ENCODE peak calls at places on chromosomes 7 and 10, in eight cellular contexts. E, X, S, B, P, K, J and T are unnamed samples.

GRCh38 chr7:131012477-131013031 is 278.5 kb upstream of the KLF14 start:
- DNase-seq in E (no peak), X (no peak), S (no peak), B (no peak), P (no peak), K (no peak), J (no peak), T (no peak)

GRCh38 chr7:148242271-148242801 is 348.2 kb upstream of the C7orf33 start:
- DNase-seq in E (no peak), X (no peak), S (peak; percentile 77), B (peak; percentile 31), P (peak; percentile 35), K (peak; percentile 74), J (no peak), T (no peak)

GRCh38 chr7:37015353-37016034 is 291.2 kb upstream of the AOAH start:
- DNase-seq in E (no peak), X (no peak), S (peak; percentile 23), B (no peak), P (no peak), K (no peak), J (no peak), T (no peak)

GRCh38 chr7:140990193-140990962 is 24.4 kb downstream of the MRPS33 start:
- DNase-seq in E (no peak), X (no peak), S (no peak), B (no peak), P (peak; percentile 14), K (no peak), J (no peak), T (no peak)

GRCh38 chr10:99172130-99172738 is 63.4 kb downstream of the HPSE2 start:
- DNase-seq in E (no peak), X (peak; percentile 8), S (peak; percentile 39), B (no peak), P (peak; percentile 35), K (no peak), J (no peak), T (no peak)

GRCh38 chr10:20041931-20042330 is 225.7 kb downstream of the PLXDC2 start:
- DNase-seq in E (no peak), X (no peak), S (no peak), B (no peak), P (no peak), K (no peak), J (no peak), T (no peak)

GRCh38 chr7:131935180-131935579 is 378.8 kb upstream of the PODXL start:
- DNase-seq in E (no peak), X (no peak), S (no peak), B (no peak), P (peak; percentile 15), K (no peak), J (no peak), T (no peak)

GRCh38 chr10:56823849-56824248 is 462.8 kb upstream of the ZWINT start:
- DNase-seq in E (no peak), X (no peak), S (peak; percentile 2), B (no peak), P (peak; percentile 17), K (no peak), J (no peak), T (no peak)

GRCh38 chr7:3042301-3042700 is 1.4 kb downstream of the CARD11 start:
- DNase-seq in E (no peak), X (no peak), S (no peak), B (no peak), P (no peak), K (no peak), J (no peak), T (no peak)

GRCh38 chr10:113980408-113981087 is 63.1 kb upstream of the ADRB1 start:
- DNase-seq in E (no peak), X (no peak), S (peak; percentile 37), B (no peak), P (no peak), K (no peak), J (no peak), T (no peak)

GRCh38 chr7:132901241-132901640 is 180.6 kb downstream of the CHCHD3 start:
- DNase-seq in E (no peak), X (no peak), S (no peak), B (no peak), P (no peak), K (no peak), J (no peak), T (no peak)

GRCh38 chr7:24963218-24963617 is 16.8 kb downstream of the OSBPL3 start:
- DNase-seq in E (no peak), X (peak; percentile 41), S (peak; percentile 39), B (peak; percentile 42), P (no peak), K (no peak), J (no peak), T (no peak)

GRCh38 chr10:125370578-125370977 is 210.2 kb upstream of the CTBP2 start:
- DNase-seq in E (no peak), X (no peak), S (no peak), B (no peak), P (no peak), K (no peak), J (no peak), T (no peak)

GRCh38 chr10:25725917-25726716 is 207.9 kb upstream of the MYO3A start:
- DNase-seq in E (peak; percentile 28), X (no peak), S (peak; percentile 52), B (peak; percentile 20), P (peak; percentile 46), K (peak; percentile 57), J (no peak), T (no peak)

GRCh38 chr7:28956608-28957063 is 1.5 kb downstream of the TRIL start:
- DNase-seq in E (no peak), X (peak; percentile 35), S (peak; percentile 51), B (peak; percentile 34), P (peak; percentile 91), K (peak; percentile 79), J (peak; percentile 38), T (no peak)

GRCh38 chr10:99266383-99266782 is 30.7 kb upstream of the HPSE2 start:
- DNase-seq in E (no peak), X (no peak), S (no peak), B (no peak), P (no peak), K (peak; percentile 69), J (no peak), T (no peak)

GRCh38 chr7:121015560-121015959 is 27.0 kb downstream of the CPED1 start:
- DNase-seq in E (no peak), X (no peak), S (no peak), B (no peak), P (no peak), K (no peak), J (no peak), T (no peak)

GRCh38 chr10:86178401-86179142 is 188.0 kb downstream of the GRID1 start:
- DNase-seq in E (no peak), X (peak; percentile 7), S (peak; percentile 18), B (no peak), P (peak; percentile 49), K (no peak), J (no peak), T (no peak)

GRCh38 chr10:133276435-133277201 is at the start of gene ADAM8:
- DNase-seq in E (no peak), X (peak; percentile 86), S (no peak), B (no peak), P (peak; percentile 74), K (no peak), J (peak; percentile 78), T (peak; percentile 83)

GRCh38 chr7:124751017-124751416 is 14.6 kb downstream of the GPR37 start:
- DNase-seq in E (no peak), X (no peak), S (no peak), B (no peak), P (no peak), K (no peak), J (no peak), T (no peak)

GRCh38 chr7:114008696-114009095 is 89.9 kb upstream of the PPP1R3A start:
- DNase-seq in E (no peak), X (no peak), S (no peak), B (no peak), P (no peak), K (no peak), J (no peak), T (no peak)

GRCh38 chr10:84654671-84655070 is 326.3 kb downstream of the CCSER2 start:
- DNase-seq in E (no peak), X (no peak), S (peak; percentile 85), B (no peak), P (no peak), K (no peak), J (no peak), T (no peak)

GRCh38 chr7:108055541-108056135 is 52.7 kb upstream of the LAMB1 start:
- DNase-seq in E (no peak), X (no peak), S (no peak), B (no peak), P (no peak), K (no peak), J (no peak), T (no peak)

GRCh38 chr7:2045559-2046405 is 187.0 kb downstream of the MAD1L1 start:
- DNase-seq in E (no peak), X (no peak), S (no peak), B (no peak), P (no peak), K (no peak), J (peak; percentile 26), T (no peak)

GRCh38 chr7:148979827-148980226 is 48.5 kb downstream of the PDIA4 start:
- DNase-seq in E (no peak), X (no peak), S (no peak), B (no peak), P (no peak), K (no peak), J (no peak), T (no peak)

GRCh38 chr7:29878081-29878688 is 71.9 kb downstream of the WIPF3 start:
- DNase-seq in E (peak; percentile 3), X (peak; percentile 16), S (peak; percentile 48), B (no peak), P (peak; percentile 61), K (peak; percentile 45), J (no peak), T (no peak)

GRCh38 chr10:75117996-75118395 is 6.5 kb downstream of the SAMD8 start:
- DNase-seq in E (no peak), X (no peak), S (no peak), B (no peak), P (no peak), K (no peak), J (no peak), T (no peak)

GRCh38 chr10:100186253-100186780 is 488 bp upstream of the ERLIN1 start:
- DNase-seq in E (no peak), X (peak; percentile 43), S (peak; percentile 13), B (peak; percentile 27), P (peak; percentile 24), K (peak; percentile 26), J (no peak), T (no peak)

GRCh38 chr10:35420827-35421552 is 84.7 kb downstream of the CCNY start:
- DNase-seq in E (no peak), X (no peak), S (no peak), B (no peak), P (no peak), K (no peak), J (no peak), T (no peak)

GRCh38 chr7:158128572-158128971 is 459.1 kb downstream of the PTPRN2 start:
- DNase-seq in E (no peak), X (no peak), S (no peak), B (no peak), P (no peak), K (no peak), J (no peak), T (no peak)

GRCh38 chr10:35563266-35563891 is 41.8 kb upstream of the GJD4 start:
- DNase-seq in E (no peak), X (peak; percentile 58), S (peak; percentile 71), B (peak; percentile 67), P (peak; percentile 69), K (peak; percentile 28), J (peak; percentile 44), T (peak; percentile 68)